ENCODE peak calls at places on chromosomes 13 and 19, in nine cellular contexts. One of them, this sample, is unnamed.

GRCh38 chr13:109779876-109780516 is 6.4 kb downstream of the IRS2 start:
- DNase-seq in head of caudate nucleus: no peak
- DNase-seq in stimulated activated CD4-positive, alpha-beta T cell treated with anti-CD3 and anti-CD28 coated beads, Interleukin-2, amount 100 ng/mL, for 48 hours: no peak
- DNase-seq in activated T-helper 2 cell treated with anti-CD3 and anti-CD28 coated beads, Interferon-gamma antibody, Interleukin-2, Interleukin-4, amounts not matched to agents 10 μg/mL and 5 μg/mL and 100 μg/mL, durations not matched to agents 14 hours and 24 hours and 36 hours: no peak
- DNase-seq in NCI-H1105: no peak
- DNase-seq in stimulated activated naive CD8-positive, alpha-beta T cell treated with anti-CD3 and anti-CD28 coated beads, Interleukin-15, Interleukin-2, amounts not matched to agents 100 U/mL and 50 U/mL, for 24 hours: no peak
- DNase-seq in GM06990: no peak
- DNase-seq in iris pigment epithelial cell: no peak
- DNase-seq in suprapubic skin: no peak
- DNase-seq in this sample: no peak

GRCh38 chr19:55683449-55684261 is 8.6 kb downstream of the EPN1 start:
- DNase-seq in suprapubic skin: no peak
- DNase-seq in activated T-helper 2 cell treated with anti-CD3 and anti-CD28 coated beads, Interferon-gamma antibody, Interleukin-2, Interleukin-4, amounts not matched to agents 10 μg/mL and 5 μg/mL and 100 μg/mL, durations not matched to agents 14 hours and 24 hours and 36 hours: no peak
- DNase-seq in stimulated activated CD4-positive, alpha-beta T cell treated with anti-CD3 and anti-CD28 coated beads, Interleukin-2, amount 100 ng/mL, for 48 hours: no peak
- DNase-seq in iris pigment epithelial cell: no peak
- DNase-seq in stimulated activated naive CD8-positive, alpha-beta T cell treated with anti-CD3 and anti-CD28 coated beads, Interleukin-15, Interleukin-2, amounts not matched to agents 100 U/mL and 50 U/mL, for 24 hours: no peak
- DNase-seq in NCI-H1105: no peak
- DNase-seq in GM06990: no peak
- DNase-seq in head of caudate nucleus: no peak
- DNase-seq in this sample: no peak

GRCh38 chr13:44072536-44072935 is 192.8 kb downstream of the LACC1 start:
- DNase-seq in iris pigment epithelial cell: no peak
- DNase-seq in head of caudate nucleus: no peak
- DNase-seq in suprapubic skin: no peak
- DNase-seq in stimulated activated naive CD8-positive, alpha-beta T cell treated with anti-CD3 and anti-CD28 coated beads, Interleukin-15, Interleukin-2, amounts not matched to agents 100 U/mL and 50 U/mL, for 24 hours: no peak
- DNase-seq in stimulated activated CD4-positive, alpha-beta T cell treated with anti-CD3 and anti-CD28 coated beads, Interleukin-2, amount 100 ng/mL, for 48 hours: no peak
- DNase-seq in GM06990: no peak
- DNase-seq in activated T-helper 2 cell treated with anti-CD3 and anti-CD28 coated beads, Interferon-gamma antibody, Interleukin-2, Interleukin-4, amounts not matched to agents 10 μg/mL and 5 μg/mL and 100 μg/mL, durations not matched to agents 14 hours and 24 hours and 36 hours: no peak
- DNase-seq in NCI-H1105: no peak
- DNase-seq in this sample: no peak

GRCh38 chr19:4391701-4392543 is 8.4 kb downstream of the SH3GL1 start:
- DNase-seq in stimulated activated naive CD8-positive, alpha-beta T cell treated with anti-CD3 and anti-CD28 coated beads, Interleukin-15, Interleukin-2, amounts not matched to agents 100 U/mL and 50 U/mL, for 24 hours: no peak
- DNase-seq in head of caudate nucleus: no peak
- DNase-seq in NCI-H1105: no peak
- DNase-seq in stimulated activated CD4-positive, alpha-beta T cell treated with anti-CD3 and anti-CD28 coated beads, Interleukin-2, amount 100 ng/mL, for 48 hours: no peak
- DNase-seq in iris pigment epithelial cell: peak
- DNase-seq in activated T-helper 2 cell treated with anti-CD3 and anti-CD28 coated beads, Interferon-gamma antibody, Interleukin-2, Interleukin-4, amounts not matched to agents 10 μg/mL and 5 μg/mL and 100 μg/mL, durations not matched to agents 14 hours and 24 hours and 36 hours: no peak
- DNase-seq in GM06990: no peak
- DNase-seq in suprapubic skin: no peak
- DNase-seq in this sample: no peak

GRCh38 chr13:28449826-28450773 is 44.8 kb downstream of the FLT1 start:
- DNase-seq in head of caudate nucleus: no peak
- DNase-seq in stimulated activated CD4-positive, alpha-beta T cell treated with anti-CD3 and anti-CD28 coated beads, Interleukin-2, amount 100 ng/mL, for 48 hours: no peak
- DNase-seq in stimulated activated naive CD8-positive, alpha-beta T cell treated with anti-CD3 and anti-CD28 coated beads, Interleukin-15, Interleukin-2, amounts not matched to agents 100 U/mL and 50 U/mL, for 24 hours: no peak
- DNase-seq in suprapubic skin: no peak
- DNase-seq in iris pigment epithelial cell: peak
- DNase-seq in GM06990: no peak
- DNase-seq in activated T-helper 2 cell treated with anti-CD3 and anti-CD28 coated beads, Interferon-gamma antibody, Interleukin-2, Interleukin-4, amounts not matched to agents 10 μg/mL and 5 μg/mL and 100 μg/mL, durations not matched to agents 14 hours and 24 hours and 36 hours: no peak
- DNase-seq in NCI-H1105: no peak
- DNase-seq in this sample: no peak

GRCh38 chr13:23673354-23673753 is 103.1 kb downstream of the TNFRSF19 start:
- DNase-seq in activated T-helper 2 cell treated with anti-CD3 and anti-CD28 coated beads, Interferon-gamma antibody, Interleukin-2, Interleukin-4, amounts not matched to agents 10 μg/mL and 5 μg/mL and 100 μg/mL, durations not matched to agents 14 hours and 24 hours and 36 hours: no peak
- DNase-seq in stimulated activated CD4-positive, alpha-beta T cell treated with anti-CD3 and anti-CD28 coated beads, Interleukin-2, amount 100 ng/mL, for 48 hours: no peak
- DNase-seq in head of caudate nucleus: peak
- DNase-seq in suprapubic skin: no peak
- DNase-seq in NCI-H1105: no peak
- DNase-seq in iris pigment epithelial cell: peak
- DNase-seq in GM06990: no peak
- DNase-seq in stimulated activated naive CD8-positive, alpha-beta T cell treated with anti-CD3 and anti-CD28 coated beads, Interleukin-15, Interleukin-2, amounts not matched to agents 100 U/mL and 50 U/mL, for 24 hours: no peak
- DNase-seq in this sample: peak

GRCh38 chr13:21371011-21371410 is 88.1 kb downstream of the ZDHHC20 start:
- DNase-seq in head of caudate nucleus: no peak
- DNase-seq in stimulated activated CD4-positive, alpha-beta T cell treated with anti-CD3 and anti-CD28 coated beads, Interleukin-2, amount 100 ng/mL, for 48 hours: no peak
- DNase-seq in iris pigment epithelial cell: no peak
- DNase-seq in suprapubic skin: no peak
- DNase-seq in NCI-H1105: no peak
- DNase-seq in GM06990: no peak
- DNase-seq in stimulated activated naive CD8-positive, alpha-beta T cell treated with anti-CD3 and anti-CD28 coated beads, Interleukin-15, Interleukin-2, amounts not matched to agents 100 U/mL and 50 U/mL, for 24 hours: no peak
- DNase-seq in activated T-helper 2 cell treated with anti-CD3 and anti-CD28 coated beads, Interferon-gamma antibody, Interleukin-2, Interleukin-4, amounts not matched to agents 10 μg/mL and 5 μg/mL and 100 μg/mL, durations not matched to agents 14 hours and 24 hours and 36 hours: no peak
- DNase-seq in this sample: no peak

GRCh38 chr19:7789447-7789846 is 26.4 kb downstream of the CLEC4M start:
- DNase-seq in activated T-helper 2 cell treated with anti-CD3 and anti-CD28 coated beads, Interferon-gamma antibody, Interleukin-2, Interleukin-4, amounts not matched to agents 10 μg/mL and 5 μg/mL and 100 μg/mL, durations not matched to agents 14 hours and 24 hours and 36 hours: no peak
- DNase-seq in head of caudate nucleus: no peak
- DNase-seq in stimulated activated CD4-positive, alpha-beta T cell treated with anti-CD3 and anti-CD28 coated beads, Interleukin-2, amount 100 ng/mL, for 48 hours: no peak
- DNase-seq in stimulated activated naive CD8-positive, alpha-beta T cell treated with anti-CD3 and anti-CD28 coated beads, Interleukin-15, Interleukin-2, amounts not matched to agents 100 U/mL and 50 U/mL, for 24 hours: peak
- DNase-seq in suprapubic skin: no peak
- DNase-seq in NCI-H1105: peak
- DNase-seq in iris pigment epithelial cell: no peak
- DNase-seq in GM06990: peak
- DNase-seq in this sample: no peak

GRCh38 chr19:40542197-40542859 is 34.3 kb upstream of the SHKBP1 start:
- DNase-seq in stimulated activated naive CD8-positive, alpha-beta T cell treated with anti-CD3 and anti-CD28 coated beads, Interleukin-15, Interleukin-2, amounts not matched to agents 100 U/mL and 50 U/mL, for 24 hours: no peak
- DNase-seq in stimulated activated CD4-positive, alpha-beta T cell treated with anti-CD3 and anti-CD28 coated beads, Interleukin-2, amount 100 ng/mL, for 48 hours: no peak
- DNase-seq in iris pigment epithelial cell: no peak
- DNase-seq in GM06990: no peak
- DNase-seq in NCI-H1105: peak
- DNase-seq in activated T-helper 2 cell treated with anti-CD3 and anti-CD28 coated beads, Interferon-gamma antibody, Interleukin-2, Interleukin-4, amounts not matched to agents 10 μg/mL and 5 μg/mL and 100 μg/mL, durations not matched to agents 14 hours and 24 hours and 36 hours: no peak
- DNase-seq in suprapubic skin: no peak
- DNase-seq in head of caudate nucleus: no peak
- DNase-seq in this sample: no peak

GRCh38 chr13:51317262-51317661 is 22.2 kb upstream of the SERPINE3 start:
- DNase-seq in head of caudate nucleus: no peak
- DNase-seq in stimulated activated CD4-positive, alpha-beta T cell treated with anti-CD3 and anti-CD28 coated beads, Interleukin-2, amount 100 ng/mL, for 48 hours: no peak
- DNase-seq in iris pigment epithelial cell: peak
- DNase-seq in stimulated activated naive CD8-positive, alpha-beta T cell treated with anti-CD3 and anti-CD28 coated beads, Interleukin-15, Interleukin-2, amounts not matched to agents 100 U/mL and 50 U/mL, for 24 hours: no peak
- DNase-seq in GM06990: no peak
- DNase-seq in NCI-H1105: no peak
- DNase-seq in suprapubic skin: no peak
- DNase-seq in activated T-helper 2 cell treated with anti-CD3 and anti-CD28 coated beads, Interferon-gamma antibody, Interleukin-2, Interleukin-4, amounts not matched to agents 10 μg/mL and 5 μg/mL and 100 μg/mL, durations not matched to agents 14 hours and 24 hours and 36 hours: no peak
- DNase-seq in this sample: no peak

GRCh38 chr13:29845440-29846056 is 4.9 kb downstream of the UBL3 start:
- DNase-seq in stimulated activated CD4-positive, alpha-beta T cell treated with anti-CD3 and anti-CD28 coated beads, Interleukin-2, amount 100 ng/mL, for 48 hours: no peak
- DNase-seq in GM06990: no peak
- DNase-seq in iris pigment epithelial cell: peak
- DNase-seq in activated T-helper 2 cell treated with anti-CD3 and anti-CD28 coated beads, Interferon-gamma antibody, Interleukin-2, Interleukin-4, amounts not matched to agents 10 μg/mL and 5 μg/mL and 100 μg/mL, durations not matched to agents 14 hours and 24 hours and 36 hours: no peak
- DNase-seq in head of caudate nucleus: no peak
- DNase-seq in NCI-H1105: no peak
- DNase-seq in suprapubic skin: no peak
- DNase-seq in stimulated activated naive CD8-positive, alpha-beta T cell treated with anti-CD3 and anti-CD28 coated beads, Interleukin-15, Interleukin-2, amounts not matched to agents 100 U/mL and 50 U/mL, for 24 hours: no peak
- DNase-seq in this sample: peak

GRCh38 chr19:30666301-30666803 is 294.2 kb downstream of the ZNF536 start:
- DNase-seq in stimulated activated naive CD8-positive, alpha-beta T cell treated with anti-CD3 and anti-CD28 coated beads, Interleukin-15, Interleukin-2, amounts not matched to agents 100 U/mL and 50 U/mL, for 24 hours: peak
- DNase-seq in iris pigment epithelial cell: peak
- DNase-seq in activated T-helper 2 cell treated with anti-CD3 and anti-CD28 coated beads, Interferon-gamma antibody, Interleukin-2, Interleukin-4, amounts not matched to agents 10 μg/mL and 5 μg/mL and 100 μg/mL, durations not matched to agents 14 hours and 24 hours and 36 hours: no peak
- DNase-seq in stimulated activated CD4-positive, alpha-beta T cell treated with anti-CD3 and anti-CD28 coated beads, Interleukin-2, amount 100 ng/mL, for 48 hours: peak
- DNase-seq in GM06990: no peak
- DNase-seq in suprapubic skin: no peak
- DNase-seq in head of caudate nucleus: peak
- DNase-seq in NCI-H1105: peak
- DNase-seq in this sample: peak

GRCh38 chr13:40519637-40520036 is 146.8 kb downstream of the FOXO1 start:
- DNase-seq in stimulated activated CD4-positive, alpha-beta T cell treated with anti-CD3 and anti-CD28 coated beads, Interleukin-2, amount 100 ng/mL, for 48 hours: no peak
- DNase-seq in GM06990: no peak
- DNase-seq in activated T-helper 2 cell treated with anti-CD3 and anti-CD28 coated beads, Interferon-gamma antibody, Interleukin-2, Interleukin-4, amounts not matched to agents 10 μg/mL and 5 μg/mL and 100 μg/mL, durations not matched to agents 14 hours and 24 hours and 36 hours: no peak
- DNase-seq in suprapubic skin: no peak
- DNase-seq in NCI-H1105: no peak
- DNase-seq in stimulated activated naive CD8-positive, alpha-beta T cell treated with anti-CD3 and anti-CD28 coated beads, Interleukin-15, Interleukin-2, amounts not matched to agents 100 U/mL and 50 U/mL, for 24 hours: no peak
- DNase-seq in iris pigment epithelial cell: no peak
- DNase-seq in head of caudate nucleus: no peak
- DNase-seq in this sample: no peak

GRCh38 chr13:75889427-75889826 is 253.3 kb downstream of the LMO7 start:
- DNase-seq in NCI-H1105: no peak
- DNase-seq in GM06990: no peak
- DNase-seq in iris pigment epithelial cell: no peak
- DNase-seq in suprapubic skin: no peak
- DNase-seq in activated T-helper 2 cell treated with anti-CD3 and anti-CD28 coated beads, Interferon-gamma antibody, Interleukin-2, Interleukin-4, amounts not matched to agents 10 μg/mL and 5 μg/mL and 100 μg/mL, durations not matched to agents 14 hours and 24 hours and 36 hours: no peak
- DNase-seq in stimulated activated naive CD8-positive, alpha-beta T cell treated with anti-CD3 and anti-CD28 coated beads, Interleukin-15, Interleukin-2, amounts not matched to agents 100 U/mL and 50 U/mL, for 24 hours: no peak
- DNase-seq in stimulated activated CD4-positive, alpha-beta T cell treated with anti-CD3 and anti-CD28 coated beads, Interleukin-2, amount 100 ng/mL, for 48 hours: no peak
- DNase-seq in head of caudate nucleus: no peak
- DNase-seq in this sample: no peak

GRCh38 chr13:98182589-98182988 is 5.5 kb upstream of the RNF113B start:
- DNase-seq in iris pigment epithelial cell: no peak
- DNase-seq in activated T-helper 2 cell treated with anti-CD3 and anti-CD28 coated beads, Interferon-gamma antibody, Interleukin-2, Interleukin-4, amounts not matched to agents 10 μg/mL and 5 μg/mL and 100 μg/mL, durations not matched to agents 14 hours and 24 hours and 36 hours: no peak
- DNase-seq in stimulated activated naive CD8-positive, alpha-beta T cell treated with anti-CD3 and anti-CD28 coated beads, Interleukin-15, Interleukin-2, amounts not matched to agents 100 U/mL and 50 U/mL, for 24 hours: no peak
- DNase-seq in GM06990: no peak
- DNase-seq in NCI-H1105: no peak
- DNase-seq in suprapubic skin: no peak
- DNase-seq in stimulated activated CD4-positive, alpha-beta T cell treated with anti-CD3 and anti-CD28 coated beads, Interleukin-2, amount 100 ng/mL, for 48 hours: no peak
- DNase-seq in head of caudate nucleus: no peak
- DNase-seq in this sample: no peak

GRCh38 chr19:45800009-45800553 is 7.4 kb upstream of the DMWD start:
- DNase-seq in suprapubic skin: no peak
- DNase-seq in GM06990: peak
- DNase-seq in stimulated activated CD4-positive, alpha-beta T cell treated with anti-CD3 and anti-CD28 coated beads, Interleukin-2, amount 100 ng/mL, for 48 hours: no peak
- DNase-seq in activated T-helper 2 cell treated with anti-CD3 and anti-CD28 coated beads, Interferon-gamma antibody, Interleukin-2, Interleukin-4, amounts not matched to agents 10 μg/mL and 5 μg/mL and 100 μg/mL, durations not matched to agents 14 hours and 24 hours and 36 hours: no peak
- DNase-seq in NCI-H1105: no peak
- DNase-seq in iris pigment epithelial cell: peak
- DNase-seq in head of caudate nucleus: no peak
- DNase-seq in stimulated activated naive CD8-positive, alpha-beta T cell treated with anti-CD3 and anti-CD28 coated beads, Interleukin-15, Interleukin-2, amounts not matched to agents 100 U/mL and 50 U/mL, for 24 hours: no peak
- DNase-seq in this sample: no peak

GRCh38 chr19:16351133-16351809 is 26.6 kb downstream of the KLF2 start:
- DNase-seq in NCI-H1105: no peak
- DNase-seq in stimulated activated CD4-positive, alpha-beta T cell treated with anti-CD3 and anti-CD28 coated beads, Interleukin-2, amount 100 ng/mL, for 48 hours: no peak
- DNase-seq in iris pigment epithelial cell: no peak
- DNase-seq in stimulated activated naive CD8-positive, alpha-beta T cell treated with anti-CD3 and anti-CD28 coated beads, Interleukin-15, Interleukin-2, amounts not matched to agents 100 U/mL and 50 U/mL, for 24 hours: no peak
- DNase-seq in activated T-helper 2 cell treated with anti-CD3 and anti-CD28 coated beads, Interferon-gamma antibody, Interleukin-2, Interleukin-4, amounts not matched to agents 10 μg/mL and 5 μg/mL and 100 μg/mL, durations not matched to agents 14 hours and 24 hours and 36 hours: no peak
- DNase-seq in GM06990: no peak
- DNase-seq in head of caudate nucleus: no peak
- DNase-seq in suprapubic skin: no peak
- DNase-seq in this sample: no peak

GRCh38 chr13:95457294-95457693 is 95.2 kb upstream of the CLDN10 start:
- DNase-seq in stimulated activated CD4-positive, alpha-beta T cell treated with anti-CD3 and anti-CD28 coated beads, Interleukin-2, amount 100 ng/mL, for 48 hours: no peak
- DNase-seq in activated T-helper 2 cell treated with anti-CD3 and anti-CD28 coated beads, Interferon-gamma antibody, Interleukin-2, Interleukin-4, amounts not matched to agents 10 μg/mL and 5 μg/mL and 100 μg/mL, durations not matched to agents 14 hours and 24 hours and 36 hours: no peak
- DNase-seq in GM06990: peak
- DNase-seq in iris pigment epithelial cell: peak
- DNase-seq in head of caudate nucleus: no peak
- DNase-seq in stimulated activated naive CD8-positive, alpha-beta T cell treated with anti-CD3 and anti-CD28 coated beads, Interleukin-15, Interleukin-2, amounts not matched to agents 100 U/mL and 50 U/mL, for 24 hours: no peak
- DNase-seq in NCI-H1105: no peak
- DNase-seq in suprapubic skin: no peak
- DNase-seq in this sample: no peak

This sample was measured in midbrain.